ENCODE peak calls at places on chromosomes 4 and X, in nine cellular contexts. P is endodermal cell, D is neural progenitor cell, K is PC-3, C is pancreas, F is BE2C, V is cardiac fibroblast, J is epithelial cell of esophagus, H is HepG2. B is an unnamed sample.

GRCh38 chr4:26721685-26722084 is 137.8 kb downstream of the TBC1D19 start:
- DNase-seq in C (no peak), J (no peak), K (no peak), D (no peak), V (no peak), H (no peak), P (no peak), F (no peak), B (no peak)

GRCh38 chr4:107034982-107035710 is 967 bp downstream of the DKK2 start:
- DNase-seq in J (peak), F (peak), H (no peak), D (peak), P (peak), C (peak), V (peak), K (no peak), B (peak)

GRCh38 chr4:11650801-11651596 is 222.3 kb upstream of the HS3ST1 start:
- DNase-seq in J (peak), F (no peak), D (no peak), K (peak), C (no peak), V (peak), H (no peak), P (no peak), B (no peak)

GRCh38 chr4:122765702-122766352 is 33.3 kb downstream of the BBS12 start:
- DNase-seq in P (no peak), J (peak), H (no peak), K (peak), C (no peak), V (peak), D (no peak), F (no peak), B (no peak)

GRCh38 chrX:11239230-11239629 is 54.0 kb upstream of the AMELX start:
- DNase-seq in K (peak), H (peak), V (peak), P (no peak), D (no peak), C (no peak), F (no peak), J (peak), B (no peak)

GRCh38 chr4:81609844-81610243 is 138.1 kb upstream of the RASGEF1B start:
- DNase-seq in C (no peak), J (no peak), K (no peak), D (no peak), H (no peak), V (no peak), P (no peak), F (no peak), B (no peak)

GRCh38 chr4:102390438-102390837 is 45.2 kb upstream of the SLC39A8 start:
- DNase-seq in J (peak), K (peak), P (no peak), D (no peak), C (no peak), F (no peak), V (peak), H (no peak), B (no peak)

GRCh38 chr4:166169111-166169510 is 296.1 kb downstream of the TLL1 start:
- DNase-seq in D (peak), H (peak), C (no peak), F (peak), V (peak), J (peak), P (peak), K (peak), B (peak)

GRCh38 chr4:78774395-78774794 is 1.8 kb upstream of the BMP2K start:
- DNase-seq in D (no peak), H (no peak), F (no peak), J (no peak), C (no peak), K (no peak), P (no peak), V (no peak), B (no peak)

GRCh38 chrX:136764206-136764605 is 16.5 kb downstream of the ARHGEF6 start:
- DNase-seq in V (no peak), K (no peak), H (no peak), D (no peak), J (no peak), C (no peak), P (no peak), F (no peak), B (no peak)

GRCh38 chrX:136766785-136767103 is 14.0 kb downstream of the ARHGEF6 start:
- DNase-seq in V (no peak), J (no peak), H (no peak), P (no peak), K (no peak), D (peak), C (no peak), F (no peak), B (no peak)

GRCh38 chrX:136768469-136769084 is 12.2 kb downstream of the ARHGEF6 start:
- DNase-seq in H (no peak), V (peak), J (peak), C (no peak), P (peak), K (peak), F (peak), D (no peak), B (peak)

GRCh38 chrX:136765957-136766356 is 14.8 kb downstream of the ARHGEF6 start:
- DNase-seq in K (no peak), C (no peak), D (no peak), F (no peak), H (no peak), V (peak), P (no peak), J (no peak), B (no peak)

DNA sequence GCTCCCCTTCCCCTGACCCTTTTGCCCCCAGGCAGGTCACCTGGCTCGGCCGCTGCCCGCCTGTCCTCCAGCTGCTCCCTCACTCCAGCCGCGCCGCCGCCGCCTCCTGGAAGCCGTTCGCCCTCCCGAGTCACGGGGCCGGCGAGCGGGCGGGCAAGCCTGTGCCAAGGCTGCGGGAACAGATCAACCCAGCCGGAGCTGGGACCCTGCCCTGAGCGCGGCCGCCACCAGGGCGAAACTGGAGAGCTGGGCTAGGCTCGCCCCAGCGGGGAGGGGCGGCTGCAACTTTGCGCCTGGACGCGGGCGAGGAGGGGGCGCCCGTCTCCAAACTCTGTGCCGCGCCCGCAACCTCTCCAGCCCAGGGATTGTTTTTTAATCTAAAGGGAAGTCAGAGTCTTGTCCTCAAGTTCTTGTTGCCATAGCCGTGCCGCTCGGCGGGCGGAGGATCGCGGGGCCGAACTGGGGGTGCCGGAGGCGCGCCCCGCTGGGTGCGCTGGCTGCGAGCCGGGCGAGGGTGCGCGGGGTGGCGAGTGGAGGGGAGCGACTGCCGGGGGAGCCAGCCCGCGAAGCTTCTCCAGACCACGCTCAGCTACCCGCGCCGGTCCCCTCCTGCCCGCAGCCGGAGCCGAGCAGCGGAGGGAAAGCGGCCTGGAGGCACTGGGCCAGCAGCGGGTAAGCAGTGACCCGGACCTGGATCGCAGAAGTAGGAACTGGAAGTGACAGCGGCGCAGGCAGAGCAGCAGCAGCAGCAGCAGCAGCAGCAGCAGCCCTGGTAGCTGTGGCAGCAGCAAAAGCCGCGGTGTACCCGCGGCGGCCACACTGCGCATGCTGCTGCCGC is 13.4 kb downstream of the ARHGEF6 start:
- DNase-seq in K (peak), J (peak), P (peak), D (peak), H (peak), F (peak), V (peak), C (peak), B (peak)
- TF ChIP-seq CTCF in K (peak), J (no peak), P (peak), D (peak), H (peak), F (peak), V (peak), C (no peak), B (peak)

GRCh38 chrX:154544885-154545284 is 1.8 kb downstream of the G6PD start:
- DNase-seq in H (no peak), K (no peak), P (no peak), C (no peak), F (no peak), V (no peak), J (no peak), D (no peak), B (no peak)

GRCh38 chrX:154548028-154548316 is 552 bp downstream of the IKBKG start:
- DNase-seq in D (no peak), V (peak), C (no peak), P (no peak), K (no peak), H (no peak), J (peak), F (no peak), B (no peak)

GRCh38 chrX:154547245-154548027 is at the start of gene IKBKG:
- DNase-seq in K (peak), V (peak), F (peak), C (peak), H (peak), P (peak), J (peak), D (peak), B (peak)

GRCh38 chrX:154545673-154546274 is 872 bp downstream of the G6PD start:
- DNase-seq in V (no peak), C (no peak), K (no peak), P (no peak), F (no peak), H (no peak), J (no peak), D (no peak), B (no peak)

GRCh38 chrX:154546354-154547244 is at the start of gene G6PD:
- DNase-seq in D (peak), J (peak), K (peak), V (no peak), F (peak), P (peak), C (peak), H (peak), B (peak)
- TF ChIP-seq CTCF in D (no peak), J (no peak), K (no peak), V (no peak), F (no peak), P (no peak), C (no peak), H (no peak), B (no peak)

GRCh38 chrX:47227334-47227583 is 5.5 kb upstream of the USP11 start:
- DNase-seq in K (no peak), P (no peak), V (no peak), D (no peak), C (no peak), H (no peak), F (no peak), J (no peak), B (no peak)

GRCh38 chrX:47228550-47229270 is 4.1 kb upstream of the USP11 start:
- DNase-seq in K (no peak), V (no peak), D (no peak), J (no peak), C (no peak), F (no peak), P (no peak), H (no peak), B (no peak)

GRCh38 chrX:47231167-47231566 is 1.6 kb upstream of the USP11 start:
- DNase-seq in H (no peak), C (no peak), P (no peak), K (no peak), F (no peak), D (no peak), V (no peak), J (no peak), B (no peak)

GRCh38 chrX:47230136-47230868 is 2.5 kb upstream of the USP11 start:
- DNase-seq in V (no peak), K (no peak), C (no peak), F (no peak), J (no peak), P (no peak), H (no peak), D (no peak), B (no peak)

DNA sequence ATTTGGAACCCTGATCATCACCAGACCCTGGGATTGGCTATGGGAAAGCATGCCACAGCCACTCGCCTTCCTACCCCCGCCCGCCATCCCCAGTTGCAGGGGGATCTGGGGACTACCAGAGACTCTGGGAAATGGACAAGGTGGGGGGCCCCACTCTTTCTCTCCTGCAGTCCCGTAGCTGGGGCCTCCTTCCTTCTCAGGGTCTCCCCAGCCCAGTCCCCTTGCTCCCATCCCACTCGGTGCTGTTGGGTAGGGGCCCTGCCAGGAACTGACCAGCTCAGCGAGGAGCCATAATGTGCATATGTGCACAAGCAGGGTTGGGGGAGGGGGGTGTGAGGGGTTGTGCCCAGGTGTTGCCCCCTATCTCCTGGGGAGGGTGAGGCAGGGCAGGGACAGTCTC is 3.4 kb upstream of the USP11 start:
- DNase-seq in J (no peak), K (no peak), D (no peak), P (no peak), V (no peak), C (no peak), H (no peak), F (no peak), B (no peak)
- TF ChIP-seq CTCF in J (no peak), K (no peak), D (no peak), P (no peak), V (no peak), C (no peak), H (no peak), F (no peak), B (no peak)

DNA sequence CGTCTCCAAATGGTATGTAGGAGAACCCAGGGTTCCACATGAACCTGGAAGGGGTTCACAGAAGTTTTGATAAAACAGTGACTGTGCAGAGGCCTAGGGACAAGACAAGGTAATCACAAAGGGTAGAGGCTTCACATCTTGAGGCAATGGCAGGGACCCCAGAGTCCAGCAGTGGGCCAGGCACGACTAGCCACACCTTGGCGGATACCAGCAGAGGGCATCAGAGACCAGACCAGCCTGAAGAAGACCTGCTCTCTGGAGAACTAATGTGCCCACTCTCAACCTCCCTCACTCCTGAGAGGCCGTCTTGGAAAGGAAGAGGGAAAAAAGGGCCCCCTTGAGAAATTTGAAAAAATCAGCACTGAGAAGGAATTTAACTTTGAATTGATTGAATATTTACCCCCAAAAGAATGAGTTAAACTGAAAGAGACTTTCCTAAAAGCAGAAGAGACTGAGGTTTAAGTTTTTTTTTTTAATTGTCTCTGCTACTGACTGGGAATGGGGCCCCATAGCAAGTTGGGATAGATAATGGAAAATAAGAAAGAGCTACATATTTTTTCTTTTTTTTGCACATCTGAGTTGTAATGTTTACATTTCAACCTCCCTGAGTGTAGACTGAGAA is 243.8 kb upstream of the JADE1 start:
- DNase-seq in F (peak), D (peak), V (peak), P (peak), K (peak), H (peak), C (peak), J (peak), B (peak)
- TF ChIP-seq CTCF in F (peak), D (peak), V (peak), P (peak), K (peak), H (peak), C (peak), J (peak), B (no peak)

DNA sequence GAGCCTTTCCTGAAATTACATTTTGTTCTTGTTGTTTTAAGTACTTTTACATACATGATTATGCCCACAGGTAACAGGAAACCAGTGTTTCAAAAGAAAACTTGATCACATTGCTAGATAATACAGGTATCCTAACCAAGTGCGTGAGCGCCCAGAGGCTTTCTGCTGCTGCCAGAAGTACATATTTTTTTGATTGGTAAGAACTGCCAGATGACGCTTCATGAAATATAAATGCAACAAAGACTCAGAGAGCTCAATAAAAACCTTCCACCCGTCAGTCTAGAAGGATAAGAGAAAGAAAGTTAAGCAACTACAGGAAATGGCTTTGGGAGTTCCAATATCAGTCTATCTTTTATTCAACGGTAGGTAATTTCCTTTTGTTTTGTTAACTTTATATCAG is at the start of gene EPGN:
- DNase-seq in H (no peak), K (peak), J (peak), D (no peak), V (peak), C (no peak), P (no peak), F (no peak), B (no peak)
- TF ChIP-seq CTCF in H (no peak), K (no peak), J (no peak), D (no peak), V (no peak), C (no peak), P (no peak), F (no peak), B (no peak)

GRCh38 chrX:154029439-154029838 is 9.7 kb upstream of the IRAK1 start:
- DNase-seq in V (no peak), C (no peak), J (no peak), H (no peak), K (no peak), P (peak), D (no peak), F (no peak), B (no peak)
- TF ChIP-seq CTCF in V (no peak), C (no peak), J (no peak), H (no peak), K (peak), P (peak), D (no peak), F (no peak), B (no peak)

DNA sequence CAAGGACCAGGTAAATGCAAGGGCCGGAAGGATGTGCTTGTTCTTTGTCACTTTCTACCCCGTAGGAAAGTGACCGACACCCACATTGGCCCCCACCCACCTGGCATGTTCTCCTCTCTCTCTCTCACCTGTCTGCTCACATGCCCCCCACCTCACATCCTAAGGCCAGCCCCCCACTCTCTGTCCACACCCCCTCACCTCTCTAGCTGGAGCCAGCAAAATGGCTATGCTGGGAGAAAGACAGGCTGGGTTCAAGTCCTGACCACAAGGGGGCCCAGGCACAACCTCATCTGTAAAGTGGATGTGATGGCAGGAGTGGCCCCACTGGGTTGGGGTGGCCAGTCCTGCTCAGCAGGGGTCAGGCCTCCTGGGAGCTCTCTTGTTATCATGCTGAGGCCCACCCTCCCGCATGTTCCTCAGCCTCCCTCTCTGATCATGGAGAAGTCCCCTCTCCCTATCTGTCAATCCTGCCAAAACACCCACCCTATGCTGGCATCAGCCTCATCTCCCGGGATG is 1.7 kb upstream of the PPP2R2C start:
- DNase-seq in C (no peak), F (peak), D (peak), H (peak), K (no peak), V (peak), P (peak), J (no peak), B (peak)
- TF ChIP-seq CTCF in C (no peak), F (peak), D (peak), H (peak), K (peak), V (peak), P (peak), J (peak), B (no peak)

GRCh38 chr4:48343035-48343434 is 1.7 kb downstream of the SLAIN2 start:
- DNase-seq in F (no peak), P (no peak), J (peak), K (no peak), V (peak), H (no peak), D (peak), C (no peak), B (no peak)

GRCh38 chr4:48340905-48341775 is at the start of gene SLAIN2:
- DNase-seq in D (peak), H (peak), F (peak), P (peak), K (peak), V (peak), C (peak), J (peak), B (peak)

GRCh38 chr4:48343531-48343930 is 2.2 kb downstream of the SLAIN2 start:
- DNase-seq in V (peak), P (no peak), F (no peak), D (no peak), H (no peak), C (no peak), J (peak), K (peak), B (no peak)

GRCh38 chr4:48342559-48342878 is 1.2 kb downstream of the SLAIN2 start:
- DNase-seq in C (no peak), P (no peak), J (no peak), H (no peak), K (no peak), F (no peak), D (no peak), V (peak), B (no peak)

DNA sequence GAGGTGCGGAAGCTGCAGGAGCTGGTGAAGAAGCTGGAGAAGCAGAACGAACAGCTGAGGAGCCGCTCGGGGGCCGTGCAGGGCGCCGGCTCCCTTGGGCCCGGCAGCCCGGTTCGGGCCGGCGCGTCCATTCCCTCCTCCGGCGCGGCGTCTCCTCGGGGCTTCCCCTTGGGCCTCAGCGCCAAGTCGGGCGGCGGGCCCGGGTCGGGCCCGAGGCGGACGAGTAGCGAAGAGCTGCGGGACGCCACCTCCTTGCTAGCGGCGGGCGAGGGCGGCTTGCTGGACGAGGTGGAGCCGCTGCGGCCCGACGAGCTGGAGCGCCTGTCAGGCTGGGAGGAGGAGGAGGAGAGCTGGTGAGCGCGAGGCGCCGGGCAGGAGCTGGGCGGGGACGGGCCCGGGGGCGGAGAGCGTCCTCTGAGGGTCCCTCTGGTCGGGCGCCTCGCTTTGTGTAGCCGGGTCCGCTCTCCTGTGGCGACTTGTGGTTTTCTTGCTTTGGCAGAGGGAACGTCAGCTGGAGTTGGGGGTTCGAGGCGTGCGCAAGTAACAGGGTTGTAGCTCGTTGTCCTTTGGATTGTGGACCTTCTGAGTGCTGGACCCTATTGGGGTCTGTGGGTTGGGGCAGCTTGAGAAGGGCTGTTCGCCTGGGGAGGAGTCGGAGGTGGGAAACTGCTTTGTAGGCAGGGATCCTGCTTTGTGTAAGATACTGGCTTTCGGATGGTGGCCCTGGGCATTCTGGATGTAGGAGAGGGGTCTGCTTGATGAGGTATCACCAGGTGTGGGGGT is 638 bp downstream of the SLAIN2 start:
- DNase-seq in H (no peak), C (peak), F (peak), V (peak), P (peak), K (peak), J (peak), D (peak), B (peak)
- TF ChIP-seq CTCF in H (no peak), C (no peak), F (no peak), V (no peak), P (no peak), K (no peak), J (no peak), D (no peak), B (peak)

GRCh38 chrX:22320236-22320635 is 47.5 kb downstream of the CBLL2 start:
- DNase-seq in H (no peak), C (no peak), J (no peak), V (no peak), F (no peak), D (peak), K (no peak), P (no peak), B (no peak)
- TF ChIP-seq CTCF in H (no peak), C (no peak), J (no peak), V (no peak), F (no peak), D (no peak), K (no peak), P (no peak), B (no peak)

B was measured in glutamatergic neuron.